ENCODE peak calls at places on chromosomes 3 and 15, in six cellular contexts. P is GM12878, I is lower lobe of right lung, U is uterus, E is neural progenitor cell, T is SK-N-SH. H is an unnamed sample.

GRCh38 chr3:186121968-186122367 is 13.1 kb upstream of the ETV5 start:
- DNase-seq in P (no peak), E (no peak), T (no peak), U (no peak), I (peak), H (peak)

GRCh38 chr3:196514913-196515621 is at the start of gene SMCO1:
- DNase-seq in T (no peak), U (no peak), P (no peak), I (no peak), E (no peak), H (no peak)

GRCh38 chr15:70362911-70363310 is 265.2 kb upstream of the TLE3 start:
- DNase-seq in U (no peak), P (no peak), I (no peak), E (peak), T (peak), H (no peak)

GRCh38 chr3:188947401-188947982 is 224.3 kb upstream of the TPRG1 start:
- DNase-seq in I (peak), E (peak), U (peak), T (peak), P (no peak), H (peak)

GRCh38 chr3:31213869-31214486 is 318.7 kb upstream of the STT3B start:
- DNase-seq in U (no peak), E (no peak), I (no peak), P (peak), T (no peak), H (no peak)

GRCh38 chr3:20185364-20185732 is 658 bp downstream of the SGO1 start:
- DNase-seq in U (no peak), T (peak), I (no peak), P (no peak), E (peak), H (peak)

GRCh38 chr3:190384241-190384863 is 3.6 kb upstream of the CLDN16 start:
- DNase-seq in I (no peak), E (peak), T (no peak), P (peak), U (no peak), H (peak)

GRCh38 chr3:70250451-70250850 is 62.0 kb downstream of the MDFIC2 start:
- DNase-seq in U (no peak), E (no peak), I (no peak), P (no peak), T (no peak), H (no peak)

GRCh38 chr15:100781061-100781960 is 98.3 kb upstream of the ALDH1A3 start:
- DNase-seq in U (no peak), T (peak), P (no peak), E (peak), I (no peak), H (no peak)

GRCh38 chr15:58096529-58097084 is 31.1 kb upstream of the ALDH1A2 start:
- DNase-seq in T (no peak), I (no peak), P (no peak), E (no peak), U (no peak), H (no peak)

GRCh38 chr15:100763764-100764750 is 115.6 kb upstream of the ALDH1A3 start:
- DNase-seq in U (no peak), I (no peak), T (peak), P (no peak), E (no peak), H (no peak)

GRCh38 chr15:78064544-78064943 is 13.0 kb downstream of the TBC1D2B start:
- DNase-seq in T (no peak), U (no peak), I (no peak), P (no peak), E (no peak), H (no peak)

GRCh38 chr3:58463181-58463941 is 28.5 kb upstream of the KCTD6 start:
- DNase-seq in E (peak), I (peak), T (peak), U (peak), P (no peak), H (peak)

GRCh38 chr3:40780801-40781406 is 256.1 kb downstream of the ZNF621 start:
- DNase-seq in P (no peak), E (no peak), T (no peak), I (no peak), U (peak), H (peak)

GRCh38 chr3:176579741-176580185 is 617.5 kb downstream of the TBL1XR1 start:
- DNase-seq in U (no peak), P (no peak), E (no peak), I (no peak), T (no peak), H (no peak)

GRCh38 chr3:17456036-17456435 is 286.4 kb downstream of the TBC1D5 start:
- DNase-seq in U (no peak), T (no peak), P (no peak), E (no peak), I (no peak), H (no peak)

GRCh38 chr3:187811580-187812250 is 66.4 kb upstream of the BCL6 start:
- DNase-seq in P (no peak), U (no peak), T (no peak), E (no peak), I (no peak), H (peak)

GRCh38 chr3:43378066-43378935 is 92.0 kb downstream of the SNRK start:
- DNase-seq in I (no peak), E (peak), U (no peak), T (peak), P (peak), H (peak)

GRCh38 chr15:88258021-88258641 is 1.6 kb upstream of the NTRK3 start:
- DNase-seq in I (no peak), U (no peak), T (peak), E (peak), P (no peak), H (no peak)

GRCh38 chr3:87206070-87206469 is 21.0 kb upstream of the CHMP2B start:
- DNase-seq in U (no peak), T (no peak), P (no peak), I (no peak), E (no peak), H (peak)

GRCh38 chr15:55434989-55435825 is 26.9 kb downstream of the PIERCE2 start:
- DNase-seq in I (no peak), U (no peak), P (no peak), T (peak), E (peak), H (no peak)

GRCh38 chr3:190322604-190323240 is 476 bp upstream of the CLDN1 start:
- DNase-seq in U (peak), E (no peak), I (peak), P (no peak), T (no peak), H (no peak)

GRCh38 chr3:27195059-27195458 is 174.1 kb downstream of the NEK10 start:
- DNase-seq in E (no peak), T (no peak), I (no peak), U (no peak), P (no peak), H (no peak)
- H3K27ac ChIP-seq in E (no peak), T (peak), I (no peak), U (no peak), P (no peak), H (no peak)

GRCh38 chr15:81360491-81360890 is 13.5 kb downstream of the TMC3 start:
- DNase-seq in U (no peak), I (no peak), T (no peak), P (no peak), E (no peak), H (no peak)

GRCh38 chr15:81358248-81358647 is 15.8 kb downstream of the TMC3 start:
- DNase-seq in I (no peak), U (no peak), T (no peak), P (no peak), E (no peak), H (no peak)

GRCh38 chr15:81361891-81362290 is 12.1 kb downstream of the TMC3 start:
- DNase-seq in P (no peak), E (no peak), T (no peak), I (no peak), U (no peak), H (no peak)

GRCh38 chr15:81356252-81356651 is 17.8 kb downstream of the TMC3 start:
- DNase-seq in E (no peak), I (no peak), U (no peak), P (no peak), T (no peak), H (no peak)

DNA sequence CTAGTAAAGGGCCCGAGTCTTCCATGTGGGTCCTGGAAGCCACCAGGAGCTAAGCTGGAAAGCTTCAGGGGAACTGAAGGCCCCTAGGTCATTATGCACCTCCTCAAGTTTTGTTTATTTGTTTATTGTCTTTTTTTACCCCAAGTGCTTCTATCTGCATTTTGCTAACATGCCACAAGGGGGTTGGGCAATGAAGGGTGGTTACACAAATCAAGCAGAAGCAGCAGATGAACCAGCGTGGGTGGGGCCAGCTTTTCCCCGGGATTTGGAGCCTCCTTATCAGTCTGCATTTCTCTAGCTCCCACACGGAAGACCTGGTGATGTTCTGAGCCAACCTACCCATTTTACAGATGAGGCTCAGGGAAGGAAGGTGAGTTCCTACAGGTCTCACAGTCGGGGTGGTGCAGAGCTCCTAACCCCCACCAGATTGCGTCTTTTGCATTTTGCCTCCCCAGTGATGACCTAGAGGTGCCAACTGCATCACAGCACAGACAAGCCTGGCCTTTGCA is 16.8 kb downstream of the TMC3 start:
- DNase-seq in T (no peak), E (no peak), U (no peak), I (no peak), P (no peak), H (no peak)
- TF ChIP-seq CTCF in T (no peak), E (peak), U (no peak), I (no peak), P (peak), H (no peak)

GRCh38 chr15:26083457-26084350 is 220.6 kb upstream of the ATP10A start:
- DNase-seq in U (no peak), T (no peak), E (no peak), P (no peak), I (no peak), H (peak)
- H3K27ac ChIP-seq in U (peak), T (no peak), E (no peak), P (no peak), I (no peak), H (no peak)

GRCh38 chr3:25468866-25469319 is 40.8 kb downstream of the RARB start:
- DNase-seq in P (no peak), U (peak), T (peak), I (no peak), E (peak), H (no peak)
- TF ChIP-seq CTCF in P (no peak), U (peak), T (peak), I (peak), E (peak), H (no peak)

H was measured in foreskin keratinocyte.